ENCODE peak calls at places on chromosomes 7 and 10, in nine cellular contexts. M is progenitor cell of endocrine pancreas, E is NCI-H2227 treated with DMSO at 0.1 percent for 48 hours, B is fibroblast of the aortic adventitia, F is glomerular endothelial cell, Q is GM13977, R is dermis blood vessel endothelial cell, C is prostate gland, S is Daoy. X is an unnamed sample.
A peak's percentile ranks its signal among the peaks of the same experiment; 100 is the strongest.

GRCh38 chr7:794671-795329 is 37.5 kb upstream of the SUN1 start:
- DNase-seq in M (no peak), E (no peak), B (no peak), F (no peak), Q (no peak), R (no peak), C (no peak), S (no peak), X (no peak)

GRCh38 chr7:29607889-29608288 is 44.3 kb downstream of the PRR15 start:
- DNase-seq in M (no peak), E (no peak), B (peak; percentile 74), F (no peak), Q (no peak), R (no peak), C (no peak), S (peak; percentile 84), X (no peak)

GRCh38 chr10:130179640-130180039 is 43.4 kb downstream of the GLRX3 start:
- DNase-seq in M (no peak), E (peak; percentile 13), B (peak; percentile 81), F (peak; percentile 51), Q (no peak), R (peak; percentile 91), C (no peak), S (peak; percentile 30), X (peak; percentile 64)

GRCh38 chr7:141421306-141421705 is 129.9 kb upstream of the AGK start:
- DNase-seq in M (no peak), E (no peak), B (no peak), F (no peak), Q (no peak), R (no peak), C (no peak), S (no peak), X (no peak)

GRCh38 chr7:74430961-74431466 is 22.7 kb upstream of the GTF2IRD1 start:
- DNase-seq in M (no peak), E (no peak), B (no peak), F (no peak), Q (no peak), R (no peak), C (no peak), S (no peak), X (no peak)

GRCh38 chr10:76251773-76252617 is 820.6 kb downstream of the LRMDA start:
- DNase-seq in M (no peak), E (no peak), B (peak; percentile 98), F (no peak), Q (no peak), R (no peak), C (peak; percentile 38), S (peak; percentile 3), X (no peak)

GRCh38 chr10:82982110-82982608 is 1107.2 kb downstream of the NRG3 start:
- DNase-seq in M (no peak), E (no peak), B (peak; percentile 89), F (peak; percentile 51), Q (no peak), R (no peak), C (no peak), S (peak; percentile 3), X (no peak)

GRCh38 chr10:72041491-72041890 is 46.9 kb downstream of the SPOCK2 start:
- DNase-seq in M (no peak), E (no peak), B (no peak), F (no peak), Q (no peak), R (no peak), C (no peak), S (no peak), X (no peak)

GRCh38 chr10:102914781-102915180 is 3.3 kb upstream of the CNNM2 start:
- DNase-seq in M (no peak), E (no peak), B (no peak), F (no peak), Q (no peak), R (no peak), C (no peak), S (no peak), X (no peak)

GRCh38 chr10:93384006-93384405 is 98.1 kb downstream of the MYOF start:
- DNase-seq in M (no peak), E (no peak), B (no peak), F (no peak), Q (no peak), R (peak; percentile 28), C (peak; percentile 38), S (peak; percentile 84), X (no peak)

GRCh38 chr7:130492519-130493274 is 812 bp downstream of the MEST start:
- DNase-seq in M (no peak), E (no peak), B (peak; percentile 17), F (no peak), Q (peak; percentile 11), R (no peak), C (peak; percentile 5), S (peak; percentile 42), X (no peak)

GRCh38 chr7:104445393-104445792 is 117.0 kb downstream of the LHFPL3 start:
- DNase-seq in M (no peak), E (no peak), B (no peak), F (no peak), Q (no peak), R (no peak), C (no peak), S (no peak), X (no peak)

GRCh38 chr10:133565441-133566294 is at the start of gene SYCE1:
- DNase-seq in M (no peak), E (no peak), B (no peak), F (no peak), Q (no peak), R (no peak), C (no peak), S (peak; percentile 67), X (no peak)

GRCh38 chr10:15842493-15843169 is 17.7 kb downstream of the MINDY3 start:
- DNase-seq in M (no peak), E (no peak), B (no peak), F (no peak), Q (no peak), R (peak; percentile 18), C (no peak), S (no peak), X (no peak)

GRCh38 chr10:5199398-5199797 is 2.8 kb downstream of the AKR1C4 start:
- DNase-seq in M (no peak), E (no peak), B (no peak), F (no peak), Q (no peak), R (no peak), C (no peak), S (peak; percentile 25), X (no peak)

GRCh38 chr10:29535012-29535777 is 99.6 kb downstream of the SVIL start:
- DNase-seq in M (peak; percentile 51), E (no peak), B (peak; percentile 80), F (no peak), Q (no peak), R (peak; percentile 71), C (peak; percentile 69), S (peak; percentile 82), X (no peak)

GRCh38 chr10:80442879-80443278 is 11.2 kb upstream of the TSPAN14 start:
- DNase-seq in M (no peak), E (no peak), B (no peak), F (no peak), Q (no peak), R (no peak), C (no peak), S (peak; percentile 33), X (no peak)

GRCh38 chr10:127928021-127928806 is 21.3 kb downstream of the PTPRE start:
- DNase-seq in M (no peak), E (no peak), B (peak; percentile 3), F (no peak), Q (no peak), R (peak; percentile 79), C (no peak), S (peak; percentile 56), X (no peak)

GRCh38 chr10:117653170-117653515 is 110.6 kb downstream of the EMX2 start:
- DNase-seq in M (no peak), E (no peak), B (peak; percentile 82), F (no peak), Q (peak; percentile 72), R (no peak), C (no peak), S (peak; percentile 86), X (no peak)

GRCh38 chr10:61888744-61889143 is 12.8 kb upstream of the ARID5B start:
- DNase-seq in M (no peak), E (no peak), B (no peak), F (no peak), Q (no peak), R (no peak), C (no peak), S (no peak), X (no peak)

GRCh38 chr7:107878636-107879035 is 12.3 kb upstream of the DLD start:
- DNase-seq in M (no peak), E (no peak), B (no peak), F (no peak), Q (no peak), R (no peak), C (no peak), S (no peak), X (no peak)

GRCh38 chr7:2982831-2983230 is 60.8 kb downstream of the CARD11 start:
- DNase-seq in M (no peak), E (no peak), B (no peak), F (no peak), Q (no peak), R (no peak), C (no peak), S (no peak), X (peak; percentile 69)

GRCh38 chr7:112201421-112201820 is 4.8 kb downstream of the DOCK4 start:
- DNase-seq in M (no peak), E (no peak), B (peak; percentile 33), F (no peak), Q (no peak), R (peak; percentile 70), C (no peak), S (peak; percentile 77), X (no peak)

GRCh38 chr10:96833220-96834001 is 1.3 kb downstream of the LCOR start:
- DNase-seq in M (no peak), E (peak; percentile 21), B (peak; percentile 27), F (no peak), Q (peak; percentile 34), R (peak; percentile 29), C (peak; percentile 11), S (peak; percentile 21), X (no peak)

GRCh38 chr10:28444031-28444430 is 88.9 kb upstream of the WAC start:
- DNase-seq in M (no peak), E (no peak), B (no peak), F (no peak), Q (no peak), R (no peak), C (no peak), S (no peak), X (no peak)